ENCODE peak calls at places on chromosomes 2 and 18, in six cellular contexts. K is NCI-H1694 treated with DMSO at 0.1 percent for 48 hours, Y is NCI-H2029 treated with DMSO at 0.1 percent for 48 hours, J is cardiac muscle cell, F is LHCN-M2, V is hippocampal formation. P is an unnamed sample.

GRCh38 chr2:240219208-240219890 is 78.9 kb upstream of the OTOS start:
- DNase-seq in K (no peak), Y (no peak), J (no peak), F (no peak), V (no peak), P (no peak)

GRCh38 chr2:98388601-98389247 is 42.5 kb downstream of the CNGA3 start:
- DNase-seq in K (no peak), Y (no peak), J (no peak), F (no peak), V (no peak), P (no peak)

GRCh38 chr18:75161629-75162028 is 47.3 kb downstream of the PTGR3 start:
- DNase-seq in K (no peak), Y (peak), J (peak), F (peak), V (no peak), P (no peak)

GRCh38 chr2:191329841-191330240 is 84.6 kb downstream of the MYO1B start:
- DNase-seq in K (no peak), Y (no peak), J (no peak), F (no peak), V (no peak), P (no peak)

GRCh38 chr2:188326669-188327301 is 35.1 kb downstream of the GULP1 start:
- DNase-seq in K (no peak), Y (no peak), J (peak), F (peak), V (no peak), P (no peak)

GRCh38 chr18:3875961-3876360 is 426.0 kb downstream of the TGIF1 start:
- DNase-seq in K (no peak), Y (no peak), J (no peak), F (no peak), V (no peak), P (no peak)

GRCh38 chr2:102619414-102620319 is at the start of gene SLC9A2:
- DNase-seq in K (no peak), Y (no peak), J (peak), F (no peak), V (no peak), P (no peak)

GRCh38 chr2:86003967-86004366 is 101.7 kb downstream of the POLR1A start:
- DNase-seq in K (no peak), Y (no peak), J (no peak), F (no peak), V (no peak), P (no peak)

GRCh38 chr2:64708834-64709233 is 55.1 kb upstream of the SERTAD2 start:
- DNase-seq in K (no peak), Y (no peak), J (no peak), F (no peak), V (no peak), P (no peak)

GRCh38 chr2:37599688-37600525 is 71.5 kb downstream of the CDC42EP3 start:
- DNase-seq in K (no peak), Y (no peak), J (no peak), F (no peak), V (no peak), P (no peak)

GRCh38 chr2:3349211-3349693 is 28.4 kb downstream of the EIPR1 start:
- DNase-seq in K (peak), Y (no peak), J (peak), F (no peak), V (peak), P (no peak)

GRCh38 chr18:5958822-5959221 is 63.5 kb upstream of the TMEM200C start:
- DNase-seq in K (no peak), Y (no peak), J (no peak), F (no peak), V (no peak), P (no peak)

GRCh38 chr2:25341031-25341727 is 546 bp downstream of the DNMT3A start:
- DNase-seq in K (no peak), Y (no peak), J (peak), F (no peak), V (peak), P (no peak)

GRCh38 chr2:48292429-48292828 is 237.5 kb upstream of the STON1 start:
- DNase-seq in K (no peak), Y (no peak), J (no peak), F (no peak), V (no peak), P (no peak)

GRCh38 chr18:77021075-77021474 is 111.5 kb downstream of the MBP start:
- DNase-seq in K (no peak), Y (no peak), J (no peak), F (no peak), V (no peak), P (no peak)

GRCh38 chr2:105969552-105969951 is 224.5 kb downstream of the UXS1 start:
- DNase-seq in K (no peak), Y (no peak), J (peak), F (no peak), V (no peak), P (no peak)

GRCh38 chr2:177058747-177059146 is 153.8 kb upstream of the HNRNPA3 start:
- DNase-seq in K (no peak), Y (no peak), J (no peak), F (no peak), V (no peak), P (no peak)

GRCh38 chr2:241753493-241753892 is 19.1 kb downstream of the D2HGDH start:
- DNase-seq in K (no peak), Y (no peak), J (no peak), F (no peak), V (no peak), P (no peak)

GRCh38 chr2:156300337-156300736 is 32.2 kb downstream of the NR4A2 start:
- DNase-seq in K (no peak), Y (no peak), J (no peak), F (no peak), V (no peak), P (no peak)